ENCODE peak calls at places on chromosome 6, in eight cellular contexts. A is activated CD4-positive, alpha-beta T cell treated with anti-CD3 and anti-CD28 coated beads for 36 hours; T is stimulated activated effector memory CD8-positive, alpha-beta T cell treated with anti-CD3 and anti-CD28 coated beads, Interleukin-12 subunit alpha, Interleukin-12 subunit beta, amount 100 ng/mL, for 72 hours; O is amniotic epithelial cell; N is NCI-H187 treated with DMSO at 0.1 percent for 48 hours; S is sigmoid colon; Y is iris pigment epithelial cell; F is NCI-H2081. B is an unnamed sample.

GRCh38 chr6:137951064-137951597 is 84.1 kb downstream of the TNFAIP3 start:
- DNase-seq in Y (no peak), A (no peak), T (no peak), O (no peak), N (no peak), F (no peak), S (no peak), B (no peak)

GRCh38 chr6:28947831-28948270 is 24.1 kb upstream of the TRIM27 start:
- DNase-seq in T (no peak), O (peak), F (no peak), S (no peak), N (no peak), A (no peak), Y (peak), B (no peak)

GRCh38 chr6:164034602-164035140 is 620.2 kb downstream of the QKI start:
- DNase-seq in S (no peak), F (no peak), A (no peak), N (no peak), T (no peak), Y (peak), O (no peak), B (no peak)

GRCh38 chr6:99344289-99344688 is 5.2 kb downstream of the FAXC start:
- DNase-seq in F (no peak), Y (peak), N (no peak), T (no peak), A (no peak), S (no peak), O (peak), B (no peak)

GRCh38 chr6:122818866-122819265 is 29.8 kb downstream of the SMPDL3A start:
- DNase-seq in F (no peak), N (peak), S (no peak), Y (no peak), A (no peak), O (no peak), T (no peak), B (no peak)

GRCh38 chr6:167324111-167324510 is 775 bp upstream of the TTLL2 start:
- DNase-seq in O (no peak), N (no peak), F (no peak), A (no peak), S (no peak), T (no peak), Y (no peak), B (no peak)

GRCh38 chr6:170473226-170473789 is 79.8 kb downstream of the PSMB1 start:
- DNase-seq in O (no peak), F (no peak), A (no peak), S (no peak), Y (no peak), T (no peak), N (no peak), B (no peak)

GRCh38 chr6:39530201-39530759 is 194.9 kb downstream of the KIF6 start:
- DNase-seq in F (no peak), N (no peak), S (no peak), O (no peak), T (no peak), A (peak), Y (peak), B (peak)

B was measured in NT2/D1.